ENCODE peak calls at places on chromosomes 3 and 15, in four cellular contexts. P, F, V and W are unnamed samples.

GRCh38 chr3:195101927-195102608 is 168.9 kb downstream of the XXYLT1 start:
- DNase-seq in V (no peak), F (no peak), P (no peak), W (no peak)

GRCh38 chr3:61663728-61664492 is 102.5 kb downstream of the PTPRG start:
- DNase-seq in F (no peak), P (peak), V (no peak), W (no peak)

GRCh38 chr15:31202953-31203352 is 101.4 kb upstream of the TRPM1 start:
- DNase-seq in F (no peak), P (no peak), V (no peak), W (no peak)

GRCh38 chr15:61327019-61327631 is 98.0 kb upstream of the RORA start:
- DNase-seq in V (no peak), F (no peak), P (no peak), W (no peak)

GRCh38 chr3:50817756-50818518 is 143.2 kb downstream of the DOCK3 start:
- DNase-seq in F (no peak), P (no peak), V (no peak), W (no peak)

GRCh38 chr3:107957506-107957905 is 133.3 kb downstream of the CD47 start:
- DNase-seq in V (no peak), F (no peak), P (no peak), W (no peak)

GRCh38 chr3:115784739-115785571 is 161.6 kb downstream of the GAP43 start:
- DNase-seq in F (no peak), V (no peak), P (no peak), W (no peak)

GRCh38 chr3:39147711-39148115 is 5.7 kb downstream of the CSRNP1 start:
- DNase-seq in F (no peak), P (no peak), V (no peak), W (no peak)

GRCh38 chr15:73872370-73872769 is 994 bp upstream of the TBC1D21 start:
- DNase-seq in F (no peak), P (no peak), V (no peak), W (no peak)

GRCh38 chr3:147419062-147419701 is 10.0 kb downstream of the ZIC1 start:
- DNase-seq in V (peak), P (peak), F (no peak), W (no peak)

GRCh38 chr3:45547764-45548683 is 46.5 kb upstream of the LIMD1 start:
- DNase-seq in F (no peak), V (no peak), P (no peak), W (no peak)

GRCh38 chr15:38611228-38611627 is 46.6 kb upstream of the RASGRP1 start:
- DNase-seq in F (no peak), P (no peak), V (no peak), W (no peak)

GRCh38 chr3:45607790-45608189 is 13.2 kb downstream of the LIMD1 start:
- DNase-seq in F (no peak), V (no peak), P (no peak), W (no peak)

GRCh38 chr15:53978248-53978906 is at the start of gene UNC13C:
- DNase-seq in V (peak), P (peak), F (no peak), W (no peak)

GRCh38 chr3:142645236-142645793 is 49.1 kb downstream of the PLS1 start:
- DNase-seq in P (no peak), F (no peak), V (no peak), W (no peak)

GRCh38 chr3:173617490-173617889 is 219.9 kb downstream of the NLGN1 start:
- DNase-seq in F (no peak), V (no peak), P (no peak), W (no peak)

GRCh38 chr15:89489376-89489775 is 7.0 kb downstream of the RHCG start:
- DNase-seq in V (no peak), P (no peak), F (no peak), W (no peak)

GRCh38 chr3:29282431-29283296 is 1.8 kb downstream of the RBMS3 start:
- DNase-seq in P (peak), V (no peak), F (no peak), W (no peak)

GRCh38 chr3:142651711-142652110 is 55.5 kb downstream of the PLS1 start:
- DNase-seq in P (no peak), F (no peak), V (no peak), W (no peak)

GRCh38 chr3:17195856-17196604 is 311.3 kb downstream of the PLCL2 start:
- DNase-seq in V (no peak), P (peak), F (no peak), W (no peak)

GRCh38 chr3:43686700-43687498 is 3.8 kb upstream of the ABHD5 start:
- DNase-seq in P (no peak), V (no peak), F (no peak), W (no peak)

GRCh38 chr3:33277193-33277882 is at the start of gene FBXL2:
- DNase-seq in V (peak), P (peak), F (no peak), W (no peak)

GRCh38 chr3:156677120-156677479 is 2.7 kb downstream of the TIPARP start:
- DNase-seq in F (no peak), P (no peak), V (no peak), W (no peak)

GRCh38 chr15:63107895-63108546 is 13.6 kb upstream of the LACTB start:
- DNase-seq in V (no peak), P (no peak), F (no peak), W (no peak)

GRCh38 chr3:127792664-127793292 is 29.5 kb downstream of the MGLL start:
- DNase-seq in V (no peak), P (no peak), F (no peak), W (no peak)

GRCh38 chr15:60328852-60329443 is 68.8 kb downstream of the ANXA2 start:
- DNase-seq in F (no peak), V (peak), P (peak), W (no peak)